ENCODE peak calls at places on chromosome 13, in five cellular contexts. W, L, N, O and Z are unnamed samples.

GRCh38 chr13:75704942-75705320 is 68.8 kb downstream of the LMO7 start:
- DNase-seq in L (no peak), O (no peak), W (no peak), N (no peak), Z (peak)

GRCh38 chr13:23547000-23547590 is 23.1 kb upstream of the TNFRSF19 start:
- DNase-seq in L (no peak), W (peak), N (peak), O (no peak), Z (peak)

GRCh38 chr13:44155422-44156293 is 218.0 kb upstream of the SERP2 start:
- DNase-seq in W (peak), O (peak), N (peak), L (peak), Z (peak)

GRCh38 chr13:35016362-35017148 is 74.5 kb downstream of the NBEA start:
- DNase-seq in N (no peak), L (no peak), O (no peak), W (no peak), Z (no peak)

GRCh38 chr13:94620286-94620896 is 18.7 kb downstream of the GPR180 start:
- DNase-seq in W (peak), N (peak), L (no peak), O (no peak), Z (peak)

GRCh38 chr13:34853161-34853560 is 88.9 kb upstream of the NBEA start:
- DNase-seq in L (no peak), O (no peak), N (no peak), W (no peak), Z (no peak)

GRCh38 chr13:23673867-23674605 is 103.8 kb downstream of the TNFRSF19 start:
- DNase-seq in W (peak), O (no peak), L (no peak), N (no peak), Z (no peak)

GRCh38 chr13:70391678-70392077 is 283.4 kb upstream of the KLHL1 start:
- DNase-seq in N (no peak), O (no peak), L (no peak), W (no peak), Z (no peak)

GRCh38 chr13:19183676-19184075 is 2.1 kb upstream of the TUBA3C start:
- DNase-seq in O (no peak), L (no peak), W (no peak), N (no peak), Z (no peak)